ENCODE peak calls at places on chromosomes 1 and 21, in seven cellular contexts. A is RWPE1, T is GM13977, V is foreskin fibroblast, E is stomach, B is neural crest cell, P is omental fat pad. W is an unnamed sample.
A peak's percentile ranks its signal among the peaks of the same experiment; 100 is the strongest.

GRCh38 chr1:7456683-7457082 is 314.4 kb upstream of the VAMP3 start:
- DNase-seq in A (no peak), T (no peak), V (no peak), E (no peak), B (no peak), P (no peak), W (no peak)

GRCh38 chr1:4375812-4376211 is 278.6 kb upstream of the AJAP1 start:
- DNase-seq in A (peak; percentile 8), T (no peak), V (peak; percentile 5), E (no peak), B (no peak), P (no peak), W (no peak)

GRCh38 chr1:153260980-153261792 is 1.7 kb downstream of the LORICRIN start:
- DNase-seq in A (peak; percentile 19), T (peak; percentile 46), V (peak; percentile 4), E (no peak), B (peak; percentile 39), P (no peak), W (peak; percentile 17)

GRCh38 chr21:45522381-45522780 is 19.9 kb downstream of the SLC19A1 start:
- DNase-seq in A (no peak), T (no peak), V (no peak), E (no peak), B (no peak), P (no peak), W (no peak)

GRCh38 chr1:11376981-11377583 is 101.9 kb upstream of the DISP3 start:
- DNase-seq in A (no peak), T (no peak), V (no peak), E (no peak), B (no peak), P (no peak), W (no peak)

GRCh38 chr1:28782011-28782410 is 30.0 kb upstream of the OPRD1 start:
- DNase-seq in A (no peak), T (no peak), V (no peak), E (no peak), B (no peak), P (no peak), W (no peak)

GRCh38 chr1:67332653-67333529 is 25.2 kb downstream of the IL12RB2 start:
- DNase-seq in A (no peak), T (peak; percentile 74), V (no peak), E (no peak), B (no peak), P (no peak), W (peak; percentile 64)

GRCh38 chr21:26011292-26011940 is 159.2 kb downstream of the APP start:
- DNase-seq in A (no peak), T (no peak), V (no peak), E (no peak), B (no peak), P (no peak), W (no peak)

GRCh38 chr1:10325521-10325920 is 73.3 kb upstream of the PGD start:
- DNase-seq in A (no peak), T (no peak), V (no peak), E (no peak), B (no peak), P (no peak), W (no peak)

GRCh38 chr1:48200166-48200900 is 22.2 kb upstream of the SLC5A9 start:
- DNase-seq in A (no peak), T (no peak), V (no peak), E (no peak), B (no peak), P (no peak), W (no peak)

GRCh38 chr1:209106237-209106741 is 477.2 kb upstream of the CAMK1G start:
- DNase-seq in A (peak; percentile 5), T (no peak), V (peak; percentile 9), E (no peak), B (no peak), P (no peak), W (no peak)

GRCh38 chr21:38303300-38303699 is 46.5 kb downstream of the KCNJ15 start:
- DNase-seq in A (peak; percentile 75), T (no peak), V (peak; percentile 98), E (no peak), B (no peak), P (no peak), W (no peak)

GRCh38 chr21:44424608-44425306 is 30.6 kb upstream of the LRRC3 start:
- DNase-seq in A (no peak), T (no peak), V (no peak), E (no peak), B (no peak), P (no peak), W (no peak)

GRCh38 chr1:43564617-43565348 is 34.1 kb downstream of the PTPRF start:
- DNase-seq in A (no peak), T (no peak), V (no peak), E (no peak), B (peak; percentile 44), P (no peak), W (no peak)

GRCh38 chr1:87252406-87252805 is 76.3 kb upstream of the LMO4 start:
- DNase-seq in A (no peak), T (no peak), V (peak; percentile 89), E (no peak), B (no peak), P (no peak), W (no peak)

GRCh38 chr1:36328088-36328480 is 4.6 kb upstream of the EVA1B start:
- DNase-seq in A (no peak), T (no peak), V (no peak), E (no peak), B (no peak), P (no peak), W (no peak)

GRCh38 chr21:36481639-36482038 is 1.7 kb upstream of the CLDN14 start:
- DNase-seq in A (no peak), T (no peak), V (no peak), E (no peak), B (no peak), P (no peak), W (no peak)

GRCh38 chr1:193654951-193655705 is 468.7 kb upstream of the B3GALT2 start:
- DNase-seq in A (peak; percentile 22), T (no peak), V (peak; percentile 22), E (no peak), B (no peak), P (no peak), W (no peak)

GRCh38 chr21:45972353-45972715 is 9.2 kb upstream of the COL6A1 start:
- DNase-seq in A (no peak), T (peak; percentile 13), V (no peak), E (no peak), B (no peak), P (no peak), W (peak; percentile 21)

GRCh38 chr1:50077273-50077672 is 31.4 kb upstream of the ELAVL4 start:
- DNase-seq in A (no peak), T (no peak), V (no peak), E (no peak), B (no peak), P (no peak), W (no peak)

GRCh38 chr1:50084389-50084788 is 24.3 kb upstream of the ELAVL4 start:
- DNase-seq in A (no peak), T (no peak), V (no peak), E (no peak), B (no peak), P (no peak), W (no peak)

DNA sequence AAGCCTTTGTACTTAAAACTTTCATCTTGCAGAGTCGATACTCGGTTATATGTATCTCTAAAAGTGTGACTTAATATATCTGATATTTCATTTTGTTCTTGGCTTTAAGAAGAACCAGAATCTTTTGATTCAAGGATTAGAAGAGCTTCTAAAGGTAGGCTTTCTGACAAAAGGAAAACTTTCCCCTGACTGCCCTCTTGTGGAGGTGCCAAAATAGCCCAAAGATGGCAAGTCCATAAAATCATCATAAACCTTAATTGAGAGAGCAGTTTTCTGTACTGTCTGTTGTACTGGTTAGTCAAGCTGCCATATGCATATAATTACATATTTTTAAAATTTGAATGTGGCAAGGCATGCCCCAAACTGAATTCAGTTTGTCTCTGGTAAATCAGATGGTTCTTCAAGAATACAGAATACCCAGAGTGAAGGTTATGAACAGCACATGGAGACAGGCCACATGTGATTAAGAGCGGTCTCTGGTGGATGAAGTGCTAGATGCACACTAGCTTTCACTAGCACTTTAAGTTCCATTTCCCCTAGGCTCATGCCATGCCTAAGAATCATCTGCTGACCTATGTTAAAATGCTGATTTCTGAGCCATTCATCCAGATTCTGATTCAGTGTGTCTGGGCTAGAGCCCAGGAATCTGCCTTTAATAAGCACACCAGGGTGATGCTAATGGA is 27.7 kb upstream of the ELAVL4 start:
- DNase-seq in A (no peak), T (no peak), V (no peak), E (no peak), B (no peak), P (no peak), W (peak; percentile 14)
- TF ChIP-seq CTCF in A (no peak), T (peak; percentile 39), V (no peak), E (no peak), B (no peak), P (no peak), W (peak; percentile 8)

DNA sequence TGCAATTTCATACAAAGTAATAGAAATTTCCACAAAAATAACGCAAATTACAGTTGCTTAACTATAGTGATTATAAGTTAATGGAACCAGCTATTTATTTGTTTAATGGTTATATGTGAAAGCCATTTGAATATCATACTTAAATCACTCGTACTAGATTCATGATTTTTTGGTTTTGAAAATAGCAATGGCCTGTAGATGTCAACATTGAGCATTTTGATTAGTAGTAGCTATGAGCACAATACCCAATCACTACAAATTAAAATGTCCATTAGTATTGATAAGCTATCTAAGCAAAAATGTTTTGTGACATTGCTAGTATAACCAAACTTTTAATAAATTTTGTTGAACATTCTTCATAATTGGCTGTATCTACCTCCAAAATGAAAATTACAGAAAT is 10.0 kb downstream of the COL24A1 start:
- DNase-seq in A (no peak), T (no peak), V (no peak), E (no peak), B (no peak), P (no peak), W (no peak)
- TF ChIP-seq CTCF in A (peak; percentile 10), T (no peak), V (peak; percentile 16), E (no peak), B (peak; percentile 15), P (no peak), W (no peak)

DNA sequence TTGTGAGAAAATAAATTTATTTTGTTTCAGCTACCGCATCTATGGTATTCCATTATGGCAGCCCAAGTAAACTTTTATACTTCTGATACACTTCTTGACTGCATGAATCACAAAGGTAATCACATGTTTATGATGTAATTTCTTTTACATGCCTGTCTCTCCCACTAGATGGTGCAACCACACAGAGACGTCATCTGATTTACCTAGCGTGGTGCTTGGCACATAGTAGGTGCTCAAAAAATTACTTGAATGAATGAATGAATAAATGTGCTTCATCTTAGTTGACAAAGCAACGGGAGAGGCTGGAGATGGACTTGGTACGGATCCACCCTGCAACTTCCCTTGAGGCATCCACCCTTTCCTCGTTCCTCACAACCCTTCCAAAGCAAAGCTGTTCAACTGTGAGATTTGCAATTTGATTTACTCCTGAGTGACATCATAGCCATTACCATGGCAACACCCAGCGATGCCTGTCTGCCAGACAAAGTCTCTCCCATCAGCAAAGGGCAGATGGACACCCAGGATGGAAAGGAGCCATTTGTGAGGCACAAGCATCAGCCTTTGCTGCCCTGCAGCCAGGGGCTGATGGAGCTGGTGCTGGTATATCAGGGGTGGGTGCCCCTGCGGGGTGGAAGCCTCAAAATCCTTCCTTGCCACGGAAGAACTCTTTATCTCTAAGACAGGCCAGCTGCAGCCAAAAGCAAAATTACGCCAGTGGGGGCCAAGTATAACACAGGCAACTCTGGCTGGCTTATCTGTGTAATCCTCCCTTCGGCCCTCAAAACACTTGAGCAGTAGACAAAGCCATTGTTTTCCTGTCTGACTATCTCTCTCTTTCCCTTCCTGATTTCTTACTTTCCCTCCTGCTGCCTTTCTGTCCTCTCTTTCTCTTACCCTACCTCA is 18.9 kb upstream of the VWA5B1 start:
- DNase-seq in A (peak; percentile 21), T (no peak), V (no peak), E (no peak), B (no peak), P (no peak), W (no peak)
- TF ChIP-seq CTCF in A (no peak), T (peak; percentile 29), V (no peak), E (no peak), B (no peak), P (no peak), W (no peak)

GRCh38 chr21:28781602-28782274 is 210.9 kb downstream of the LTN1 start:
- DNase-seq in A (peak; percentile 31), T (no peak), V (no peak), E (no peak), B (no peak), P (no peak), W (peak; percentile 23)
- TF ChIP-seq CTCF in A (peak; percentile 52), T (peak; percentile 16), V (peak; percentile 57), E (no peak), B (peak; percentile 62), P (no peak), W (peak; percentile 50)

W was measured in activated CD8-positive, alpha-beta T cell treated with anti-CD3 and anti-CD28 coated beads for 36 hours.